ENCODE peak calls at places on chromosomes 16 and 17, in six cellular contexts. M, N, R, G, Q and V are unnamed samples.

GRCh38 chr16:30565526-30565925 is 6.0 kb downstream of the ZNF688 start:
- DNase-seq in Q (no peak), N (no peak), M (no peak), G (no peak), R (no peak), V (no peak)

GRCh38 chr16:9798474-9798873 is 383.8 kb downstream of the GRIN2A start:
- DNase-seq in N (no peak), G (no peak), M (no peak), R (no peak), Q (no peak), V (no peak)

GRCh38 chr17:2899911-2900310 is 103.7 kb downstream of the RAP1GAP2 start:
- DNase-seq in Q (no peak), M (no peak), R (no peak), N (no peak), G (no peak), V (no peak)

GRCh38 chr17:34406196-34406595 is 43.2 kb upstream of the CCL1 start:
- DNase-seq in Q (no peak), N (no peak), M (no peak), R (no peak), G (no peak), V (no peak)

GRCh38 chr16:14110728-14111251 is 39.7 kb downstream of the MRTFB start:
- DNase-seq in N (no peak), M (no peak), G (no peak), R (no peak), Q (no peak), V (no peak)

GRCh38 chr17:79959042-79959441 is 76.6 kb downstream of the TBC1D16 start:
- DNase-seq in N (no peak), G (no peak), M (no peak), Q (no peak), R (no peak), V (no peak)

GRCh38 chr17:40354191-40355122 is 10.1 kb downstream of the GJD3 start:
- DNase-seq in N (no peak), M (no peak), R (no peak), G (no peak), Q (no peak), V (no peak)

GRCh38 chr17:34847939-34848338 is 113.3 kb downstream of the CCT6B start:
- DNase-seq in Q (no peak), M (no peak), G (no peak), R (no peak), N (no peak), V (no peak)

GRCh38 chr16:88766975-88767374 is 18.0 kb downstream of the PIEZO1 start:
- DNase-seq in G (no peak), N (no peak), M (no peak), R (no peak), Q (no peak), V (no peak)

GRCh38 chr17:8080208-8080798 is 7.2 kb downstream of the ALOX12B start:
- DNase-seq in G (no peak), Q (no peak), M (no peak), R (no peak), N (no peak), V (no peak)

GRCh38 chr17:28745777-28746473 is 2.1 kb downstream of the TRAF4 start:
- DNase-seq in M (no peak), N (no peak), G (peak), Q (peak), R (no peak), V (no peak)

GRCh38 chr17:75516255-75516618 is at the start of gene TSEN54:
- DNase-seq in N (peak), G (peak), R (peak), Q (peak), M (peak), V (peak)

GRCh38 chr17:17788967-17789366 is 47.8 kb downstream of the SREBF1 start:
- DNase-seq in N (no peak), M (no peak), Q (no peak), G (no peak), R (no peak), V (no peak)

GRCh38 chr17:17789410-17789809 is 47.4 kb downstream of the SREBF1 start:
- DNase-seq in N (no peak), M (no peak), G (no peak), R (no peak), Q (no peak), V (no peak)

GRCh38 chr17:17785407-17785806 is 51.4 kb downstream of the SREBF1 start:
- DNase-seq in G (no peak), N (no peak), R (no peak), M (no peak), Q (no peak), V (no peak)

GRCh38 chr17:17786998-17787397 is 49.8 kb downstream of the SREBF1 start:
- DNase-seq in Q (no peak), M (no peak), G (no peak), N (no peak), R (no peak), V (no peak)

GRCh38 chr17:17787568-17787967 is 49.2 kb downstream of the SREBF1 start:
- DNase-seq in N (no peak), R (no peak), G (no peak), Q (no peak), M (no peak), V (no peak)
- TF ChIP-seq POLR2A in N (no peak), R (no peak), G (no peak), Q (no peak), M (no peak), V (no peak)

GRCh38 chr17:14051692-14052091 is 17.6 kb upstream of the COX10 start:
- DNase-seq in M (no peak), G (no peak), N (no peak), Q (no peak), R (no peak), V (no peak)
- H3K4me3 ChIP-seq in M (no peak), G (no peak), N (no peak), Q (no peak), R (no peak), V (no peak)

DNA sequence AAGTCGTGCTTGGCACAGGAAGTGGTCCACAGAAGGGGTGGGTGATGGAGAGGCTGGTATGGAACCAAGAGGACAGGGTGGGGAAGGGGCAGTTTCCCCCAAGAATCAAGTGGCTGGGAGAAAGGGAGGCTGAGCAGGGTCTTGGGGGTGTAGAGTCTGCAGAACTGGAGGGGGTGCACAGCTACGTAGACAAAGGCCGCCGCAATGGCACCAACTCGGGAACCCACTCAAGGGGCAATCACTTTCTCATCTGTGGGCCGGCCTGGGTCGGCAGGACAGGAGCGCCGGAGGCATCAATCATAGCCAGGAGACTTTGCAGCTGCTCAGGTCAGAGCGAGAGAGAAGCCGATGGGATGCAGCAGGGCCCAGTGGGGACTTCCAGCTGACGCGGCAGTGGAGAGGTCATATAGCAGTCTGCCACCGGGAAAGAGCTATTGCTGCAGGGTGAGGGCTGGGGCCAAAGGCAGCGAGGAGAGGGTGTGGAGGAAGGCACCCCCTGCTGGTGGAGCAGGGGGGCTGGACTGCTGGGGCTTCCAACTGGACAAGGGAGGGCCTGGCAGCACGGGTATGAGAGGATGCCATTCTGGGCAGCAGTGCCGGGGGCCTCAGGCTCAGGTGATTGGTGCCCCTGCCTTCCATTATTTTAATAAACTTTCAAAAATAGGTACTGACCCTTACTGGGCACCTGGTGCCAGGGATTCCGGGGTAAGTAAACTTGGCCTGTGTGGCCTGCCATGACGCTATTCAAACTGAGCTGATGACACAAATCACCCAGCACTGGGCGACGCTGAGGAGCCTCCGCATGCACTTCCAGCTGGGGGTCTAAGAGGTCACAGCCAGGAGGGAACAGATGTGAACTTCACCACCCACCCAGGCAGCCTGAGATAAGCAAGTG is 52.5 kb upstream of the MTSS2 start:
- DNase-seq in N (peak), Q (no peak), G (peak), M (no peak), R (no peak), V (peak)
- TF ChIP-seq CTCF in N (peak), Q (peak), G (peak), M (no peak), R (peak), V (no peak)

GRCh38 chr16:85320677-85321385 is 208.6 kb upstream of the CIBAR2 start:
- DNase-seq in N (no peak), M (no peak), Q (no peak), R (no peak), G (no peak), V (no peak)

GRCh38 chr16:85319984-85320440 is 207.7 kb upstream of the CIBAR2 start:
- DNase-seq in G (no peak), N (no peak), Q (no peak), M (no peak), R (no peak), V (no peak)

GRCh38 chr16:85323961-85324253 is 211.6 kb upstream of the CIBAR2 start:
- DNase-seq in Q (no peak), N (no peak), R (no peak), M (no peak), G (no peak), V (no peak)

GRCh38 chr16:85323230-85323960 is 211.1 kb upstream of the CIBAR2 start:
- DNase-seq in N (no peak), M (no peak), R (no peak), G (no peak), Q (no peak), V (no peak)

GRCh38 chr16:85321856-85322271 is 209.6 kb upstream of the CIBAR2 start:
- DNase-seq in N (peak), G (peak), R (peak), M (no peak), Q (peak), V (peak)
- TF ChIP-seq POLR2A in N (no peak), G (no peak), R (no peak), M (no peak), Q (no peak), V (no peak)

GRCh38 chr17:50908140-50908859 is 42.1 kb upstream of the TOB1 start:
- DNase-seq in N (no peak), Q (no peak), M (no peak), R (no peak), G (no peak), V (no peak)

GRCh38 chr17:50908860-50909764 is 43.0 kb upstream of the TOB1 start:
- DNase-seq in Q (peak), G (peak), N (no peak), R (peak), M (no peak), V (peak)

GRCh38 chr17:50911450-50911849 is 45.3 kb upstream of the TOB1 start:
- DNase-seq in N (no peak), M (no peak), G (peak), Q (no peak), R (no peak), V (no peak)

GRCh38 chr17:50911890-50912289 is 45.7 kb upstream of the TOB1 start:
- DNase-seq in G (peak), N (no peak), Q (no peak), R (no peak), M (no peak), V (no peak)

GRCh38 chr17:50909765-50910661 is 43.9 kb upstream of the TOB1 start:
- DNase-seq in N (no peak), G (peak), R (no peak), M (no peak), Q (no peak), V (no peak)
- H3K4me3 ChIP-seq in N (no peak), G (peak), R (no peak), M (no peak), Q (peak), V (no peak)

GRCh38 chr16:75304521-75305363 is 53.3 kb upstream of the BCAR1 start:
- DNase-seq in Q (no peak), M (peak), N (peak), G (no peak), R (no peak), V (peak)
- TF ChIP-seq CTCF in Q (no peak), M (no peak), N (no peak), G (no peak), R (no peak), V (no peak)

DNA sequence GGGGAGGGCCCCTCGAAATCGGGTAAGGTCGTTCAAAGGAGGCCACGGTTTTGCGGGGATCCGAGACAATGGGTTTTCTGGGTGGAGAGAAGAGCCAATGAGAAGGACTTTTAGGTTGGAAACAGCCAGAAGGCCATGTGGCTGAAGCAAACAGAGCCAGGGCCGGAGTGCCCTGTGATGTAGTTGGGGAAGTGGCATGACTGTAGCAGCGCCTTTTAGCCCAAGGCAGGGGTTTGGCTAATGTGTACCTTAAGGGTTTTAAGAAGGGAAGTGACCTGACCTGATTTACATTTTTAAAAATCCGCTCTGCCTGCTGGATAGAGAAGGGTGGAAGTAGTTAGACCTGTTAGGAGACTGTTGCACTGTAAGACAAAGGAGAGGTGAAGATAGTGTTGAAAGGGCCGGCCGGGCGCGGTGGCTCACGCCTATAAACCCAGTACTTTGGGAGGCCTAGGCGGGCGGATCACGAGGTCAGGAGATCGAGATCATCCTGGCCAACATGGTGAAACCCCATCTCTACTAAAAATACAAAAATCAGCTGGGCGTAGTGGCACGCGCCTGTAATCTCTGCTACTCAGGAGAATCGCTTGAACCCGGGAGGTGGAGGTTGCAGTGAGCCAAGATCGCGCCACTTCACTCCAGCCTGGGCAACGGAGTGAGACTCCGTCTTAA is 1.0 kb downstream of the LYRM1 start:
- DNase-seq in N (peak), G (peak), Q (peak), R (peak), M (no peak), V (peak)
- TF ChIP-seq POLR2A in N (no peak), G (no peak), Q (no peak), R (no peak), M (no peak), V (no peak)

GRCh38 chr16:1195393-1195666 is 29.7 kb downstream of the TPSG1 start:
- DNase-seq in G (no peak), R (no peak), M (no peak), Q (no peak), N (no peak), V (no peak)
- H3K4me3 ChIP-seq in G (no peak), R (no peak), M (no peak), Q (no peak), N (no peak), V (no peak)

GRCh38 chr16:58345574-58346354 is 46.5 kb upstream of the GINS3 start:
- DNase-seq in R (no peak), Q (no peak), G (no peak), N (no peak), M (no peak), V (no peak)
- TF ChIP-seq CTCF in R (no peak), Q (no peak), G (peak), N (no peak), M (peak), V (no peak)